ENCODE peak calls at places on chromosomes 5 and 9, in five cellular contexts. U is stimulated activated CD4-positive, alpha-beta T cell treated with anti-CD3 and anti-CD28 coated beads, Interleukin-1b, Interleukin-23, amount 100 ng/mL, for 24 hours; X is AG09309; N is CD8-positive, alpha-beta memory T cell; D is neuronal stem cell. A is an unnamed sample.

GRCh38 chr5:173909205-173909604 is 21.1 kb downstream of the CPEB4 start:
- DNase-seq in U (no peak), D (no peak), N (no peak), X (no peak), A (no peak)

GRCh38 chr5:160539431-160539830 is 117.8 kb downstream of the PTTG1 start:
- DNase-seq in D (no peak), X (no peak), N (no peak), U (peak; percentile 40), A (no peak)

GRCh38 chr9:76218151-76218867 is 175.9 kb downstream of the RFK start:
- DNase-seq in U (no peak), N (no peak), X (no peak), D (no peak), A (no peak)

GRCh38 chr5:59542841-59543825 is 350.4 kb downstream of the PDE4D start:
- DNase-seq in X (no peak), D (no peak), N (no peak), U (no peak), A (no peak)

GRCh38 chr5:77354454-77354853 is 137.7 kb downstream of the WDR41 start:
- DNase-seq in U (no peak), N (no peak), X (no peak), D (no peak), A (no peak)

GRCh38 chr5:172872997-172873491 is 39.0 kb downstream of the ERGIC1 start:
- DNase-seq in D (no peak), X (no peak), N (no peak), U (no peak), A (no peak)

GRCh38 chr9:121638901-121639592 is 12.4 kb upstream of the DAB2IP start:
- DNase-seq in D (no peak), N (no peak), U (no peak), X (no peak), A (no peak)

GRCh38 chr9:38318755-38319495 is 73.6 kb upstream of the ALDH1B1 start:
- DNase-seq in U (no peak), X (no peak), N (no peak), D (no peak), A (no peak)

GRCh38 chr5:179276838-179277395 is 68.3 kb downstream of the ADAMTS2 start:
- DNase-seq in X (no peak), N (no peak), U (no peak), D (no peak), A (no peak)

GRCh38 chr5:176578391-176578808 is 29.3 kb downstream of the CDHR2 start:
- DNase-seq in N (peak; percentile 25), U (no peak), X (no peak), D (peak; percentile 38), A (no peak)

GRCh38 chr5:32942225-32942989 is 231.3 kb downstream of the NPR3 start:
- DNase-seq in X (no peak), U (no peak), D (no peak), N (no peak), A (no peak)

GRCh38 chr5:74851684-74852353 is 14.4 kb downstream of the FAM169A start:
- DNase-seq in X (peak; percentile 18), D (no peak), U (no peak), N (no peak), A (no peak)

GRCh38 chr5:13188393-13188792 is 756.1 kb downstream of the DNAH5 start:
- DNase-seq in U (no peak), D (no peak), X (no peak), N (no peak), A (no peak)

GRCh38 chr5:109252731-109253130 is 157.0 kb downstream of the PJA2 start:
- DNase-seq in D (no peak), N (no peak), U (no peak), X (no peak), A (no peak)

GRCh38 chr5:81948349-81948748 is 23.5 kb upstream of the ATG10 start:
- DNase-seq in D (no peak), N (no peak), U (no peak), X (peak; percentile 20), A (no peak)

GRCh38 chr5:347712-348284 is 26.3 kb downstream of the AHRR start:
- DNase-seq in D (no peak), U (no peak), N (no peak), X (no peak), A (no peak)

GRCh38 chr5:178818094-178818493 is 41.7 kb upstream of the ZNF354B start:
- DNase-seq in N (no peak), D (no peak), U (no peak), X (no peak), A (no peak)

GRCh38 chr5:151078490-151079262 is 2.2 kb downstream of the TNIP1 start:
- DNase-seq in D (no peak), U (peak; percentile 69), N (peak; percentile 65), X (no peak), A (no peak)

GRCh38 chr5:6576861-6577501 is 55.9 kb downstream of the NSUN2 start:
- DNase-seq in D (no peak), N (no peak), U (no peak), X (peak; percentile 21), A (peak; percentile 17)

GRCh38 chr5:93874491-93874890 is 133.1 kb upstream of the POU5F2 start:
- DNase-seq in D (no peak), N (no peak), X (no peak), U (no peak), A (no peak)

GRCh38 chr9:34993502-34994428 is 4.2 kb downstream of the DNAJB5 start:
- DNase-seq in D (no peak), U (no peak), N (no peak), X (peak; percentile 14), A (no peak)

GRCh38 chr9:117136461-117136860 is 278.4 kb downstream of the ASTN2 start:
- DNase-seq in D (no peak), U (no peak), N (no peak), X (no peak), A (no peak)

GRCh38 chr9:114822708-114823107 is 16.9 kb upstream of the TNFSF15 start:
- DNase-seq in D (no peak), X (no peak), N (no peak), U (no peak), A (no peak)

GRCh38 chr5:76735762-76736545 is 20.0 kb downstream of the F2R start:
- DNase-seq in X (no peak), U (no peak), D (no peak), N (no peak), A (no peak)

GRCh38 chr5:7745882-7746735 is 104.8 kb downstream of the CFAP90 start:
- DNase-seq in X (peak; percentile 29), D (peak; percentile 71), N (no peak), U (peak; percentile 16), A (peak; percentile 22)

GRCh38 chr9:132878695-132879064 is at the start of gene SPACA9:
- DNase-seq in U (peak; percentile 25), X (no peak), D (peak; percentile 46), N (peak; percentile 16), A (no peak)

GRCh38 chr5:84016090-84016489 is 295.4 kb upstream of the HAPLN1 start:
- DNase-seq in N (no peak), X (no peak), U (no peak), D (no peak), A (no peak)

GRCh38 chr5:83157120-83157519 is 79.8 kb downstream of the XRCC4 start:
- DNase-seq in X (no peak), N (no peak), D (no peak), U (no peak), A (no peak)

GRCh38 chr5:75510417-75510835 is 1.0 kb downstream of the CERT1 start:
- DNase-seq in D (no peak), X (no peak), U (no peak), N (no peak), A (no peak)

GRCh38 chr5:95631991-95632675 is 12.2 kb downstream of the GPR150 start:
- DNase-seq in D (no peak), N (peak; percentile 43), U (peak; percentile 54), X (no peak), A (no peak)

GRCh38 chr5:148457183-148457620 is 73.4 kb downstream of the FBXO38 start:
- DNase-seq in N (peak; percentile 7), X (no peak), D (no peak), U (no peak), A (no peak)

GRCh38 chr9:97857603-97858392 is 4.8 kb downstream of the FOXE1 start:
- DNase-seq in D (peak; percentile 20), U (no peak), N (no peak), X (no peak), A (no peak)

GRCh38 chr9:114588671-114589526 is 1.3 kb downstream of the ATP6V1G1 start:
- DNase-seq in N (no peak), D (no peak), X (no peak), U (no peak), A (no peak)

A was measured in non-pigmented ciliary epithelial cell.